ENCODE peak calls at places on chromosome 20, in eight cellular contexts. One of them, this sample, is unnamed.

GRCh38 chr20:34043025-34043424 is 49.3 kb downstream of the RALY start:
- DNase-seq in mucosa of descending colon: no peak
- DNase-seq in ascending aorta: no peak
- DNase-seq in heart right ventricle: no peak
- DNase-seq in BJ: no peak
- DNase-seq in left ventricle myocardium inferior: no peak
- DNase-seq in sigmoid colon: no peak
- DNase-seq in endothelial cell of umbilical vein: no peak
- DNase-seq in this sample: no peak

GRCh38 chr20:32539817-32540675 is 45.1 kb downstream of the NOL4L start:
- DNase-seq in endothelial cell of umbilical vein: no peak
- DNase-seq in left ventricle myocardium inferior: no peak
- DNase-seq in BJ: no peak
- DNase-seq in mucosa of descending colon: peak
- DNase-seq in ascending aorta: no peak
- DNase-seq in sigmoid colon: no peak
- DNase-seq in heart right ventricle: no peak
- DNase-seq in this sample: peak

GRCh38 chr20:52448513-52448912 is 256.9 kb upstream of the ZFP64 start:
- DNase-seq in BJ: no peak
- DNase-seq in ascending aorta: no peak
- DNase-seq in mucosa of descending colon: no peak
- DNase-seq in sigmoid colon: no peak
- DNase-seq in left ventricle myocardium inferior: no peak
- DNase-seq in heart right ventricle: no peak
- DNase-seq in endothelial cell of umbilical vein: no peak
- DNase-seq in this sample: no peak

GRCh38 chr20:11726021-11726420 is 191.7 kb upstream of the BTBD3 start:
- DNase-seq in heart right ventricle: no peak
- DNase-seq in endothelial cell of umbilical vein: peak
- DNase-seq in ascending aorta: no peak
- DNase-seq in BJ: no peak
- DNase-seq in sigmoid colon: no peak
- DNase-seq in left ventricle myocardium inferior: no peak
- DNase-seq in mucosa of descending colon: no peak
- DNase-seq in this sample: no peak

GRCh38 chr20:58569211-58570125 is 54.3 kb upstream of the APCDD1L start:
- DNase-seq in mucosa of descending colon: no peak
- DNase-seq in left ventricle myocardium inferior: no peak
- DNase-seq in endothelial cell of umbilical vein: no peak
- DNase-seq in BJ: no peak
- DNase-seq in sigmoid colon: no peak
- DNase-seq in ascending aorta: no peak
- DNase-seq in heart right ventricle: no peak
- DNase-seq in this sample: no peak

GRCh38 chr20:9609892-9610502 is 95.6 kb downstream of the LAMP5 start:
- DNase-seq in BJ: peak
- DNase-seq in ascending aorta: no peak
- DNase-seq in endothelial cell of umbilical vein: peak
- DNase-seq in mucosa of descending colon: no peak
- DNase-seq in sigmoid colon: no peak
- DNase-seq in heart right ventricle: no peak
- DNase-seq in left ventricle myocardium inferior: no peak
- DNase-seq in this sample: peak

GRCh38 chr20:50304883-50305635 is 114.4 kb downstream of the CEBPB start:
- DNase-seq in left ventricle myocardium inferior: peak
- DNase-seq in ascending aorta: peak
- DNase-seq in endothelial cell of umbilical vein: no peak
- DNase-seq in heart right ventricle: peak
- DNase-seq in mucosa of descending colon: peak
- DNase-seq in BJ: peak
- DNase-seq in sigmoid colon: peak
- DNase-seq in this sample: peak

GRCh38 chr20:34110025-34111013 is 1.7 kb downstream of the EIF2S2 start:
- DNase-seq in ascending aorta: no peak
- DNase-seq in BJ: no peak
- DNase-seq in mucosa of descending colon: no peak
- DNase-seq in sigmoid colon: no peak
- DNase-seq in heart right ventricle: no peak
- DNase-seq in endothelial cell of umbilical vein: peak
- DNase-seq in left ventricle myocardium inferior: no peak
- DNase-seq in this sample: no peak

GRCh38 chr20:22577515-22578220 is 6.7 kb downstream of the FOXA2 start:
- DNase-seq in heart right ventricle: no peak
- DNase-seq in mucosa of descending colon: peak
- DNase-seq in endothelial cell of umbilical vein: no peak
- DNase-seq in ascending aorta: no peak
- DNase-seq in left ventricle myocardium inferior: no peak
- DNase-seq in sigmoid colon: no peak
- DNase-seq in BJ: no peak
- DNase-seq in this sample: peak

GRCh38 chr20:43665466-43666176 is 1.3 kb upstream of the MYBL2 start:
- DNase-seq in BJ: no peak
- DNase-seq in heart right ventricle: no peak
- DNase-seq in endothelial cell of umbilical vein: no peak
- DNase-seq in mucosa of descending colon: peak
- DNase-seq in sigmoid colon: no peak
- DNase-seq in ascending aorta: no peak
- DNase-seq in left ventricle myocardium inferior: no peak
- DNase-seq in this sample: no peak

GRCh38 chr20:15446373-15446772 is 1109.0 kb upstream of the FLRT3 start:
- DNase-seq in ascending aorta: no peak
- DNase-seq in endothelial cell of umbilical vein: peak
- DNase-seq in heart right ventricle: peak
- DNase-seq in BJ: no peak
- DNase-seq in mucosa of descending colon: no peak
- DNase-seq in left ventricle myocardium inferior: peak
- DNase-seq in sigmoid colon: no peak
- DNase-seq in this sample: no peak

GRCh38 chr20:14860410-14860814 is 523.0 kb upstream of the FLRT3 start:
- DNase-seq in ascending aorta: no peak
- DNase-seq in heart right ventricle: no peak
- DNase-seq in endothelial cell of umbilical vein: no peak
- DNase-seq in sigmoid colon: no peak
- DNase-seq in BJ: no peak
- DNase-seq in left ventricle myocardium inferior: no peak
- DNase-seq in mucosa of descending colon: no peak
- DNase-seq in this sample: no peak

GRCh38 chr20:6122873-6123649 is at the start of gene FERMT1:
- DNase-seq in heart right ventricle: peak
- DNase-seq in ascending aorta: no peak
- DNase-seq in mucosa of descending colon: peak
- DNase-seq in sigmoid colon: peak
- DNase-seq in BJ: no peak
- DNase-seq in left ventricle myocardium inferior: peak
- DNase-seq in endothelial cell of umbilical vein: peak
- DNase-seq in this sample: peak

GRCh38 chr20:24795444-24795843 is 153.6 kb upstream of the CST7 start:
- DNase-seq in left ventricle myocardium inferior: no peak
- DNase-seq in ascending aorta: no peak
- DNase-seq in heart right ventricle: no peak
- DNase-seq in endothelial cell of umbilical vein: no peak
- DNase-seq in mucosa of descending colon: no peak
- DNase-seq in BJ: no peak
- DNase-seq in sigmoid colon: no peak
- DNase-seq in this sample: no peak

GRCh38 chr20:53865905-53866786 is 204.2 kb downstream of the BCAS1 start:
- DNase-seq in mucosa of descending colon: no peak
- DNase-seq in sigmoid colon: peak
- DNase-seq in BJ: no peak
- DNase-seq in ascending aorta: no peak
- DNase-seq in left ventricle myocardium inferior: no peak
- DNase-seq in endothelial cell of umbilical vein: peak
- DNase-seq in heart right ventricle: no peak
- DNase-seq in this sample: peak

GRCh38 chr20:47701612-47702011 is 83.7 kb downstream of the SULF2 start:
- DNase-seq in ascending aorta: no peak
- DNase-seq in BJ: peak
- DNase-seq in left ventricle myocardium inferior: no peak
- DNase-seq in heart right ventricle: no peak
- DNase-seq in sigmoid colon: no peak
- DNase-seq in mucosa of descending colon: no peak
- DNase-seq in endothelial cell of umbilical vein: no peak
- DNase-seq in this sample: no peak

GRCh38 chr20:17883592-17884317 is 84.8 kb downstream of the SNX5 start:
- DNase-seq in sigmoid colon: peak
- DNase-seq in left ventricle myocardium inferior: no peak
- DNase-seq in heart right ventricle: no peak
- DNase-seq in mucosa of descending colon: no peak
- DNase-seq in endothelial cell of umbilical vein: no peak
- DNase-seq in ascending aorta: no peak
- DNase-seq in BJ: no peak
- DNase-seq in this sample: no peak
- H3K4me3 ChIP-seq in sigmoid colon: no peak
- H3K4me3 ChIP-seq in left ventricle myocardium inferior: no peak
- H3K4me3 ChIP-seq in heart right ventricle: no peak
- H3K4me3 ChIP-seq in mucosa of descending colon: no peak
- H3K4me3 ChIP-seq in endothelial cell of umbilical vein: no peak
- H3K4me3 ChIP-seq in ascending aorta: no peak
- H3K4me3 ChIP-seq in BJ: no peak
- H3K4me3 ChIP-seq in this sample: no peak

DNA sequence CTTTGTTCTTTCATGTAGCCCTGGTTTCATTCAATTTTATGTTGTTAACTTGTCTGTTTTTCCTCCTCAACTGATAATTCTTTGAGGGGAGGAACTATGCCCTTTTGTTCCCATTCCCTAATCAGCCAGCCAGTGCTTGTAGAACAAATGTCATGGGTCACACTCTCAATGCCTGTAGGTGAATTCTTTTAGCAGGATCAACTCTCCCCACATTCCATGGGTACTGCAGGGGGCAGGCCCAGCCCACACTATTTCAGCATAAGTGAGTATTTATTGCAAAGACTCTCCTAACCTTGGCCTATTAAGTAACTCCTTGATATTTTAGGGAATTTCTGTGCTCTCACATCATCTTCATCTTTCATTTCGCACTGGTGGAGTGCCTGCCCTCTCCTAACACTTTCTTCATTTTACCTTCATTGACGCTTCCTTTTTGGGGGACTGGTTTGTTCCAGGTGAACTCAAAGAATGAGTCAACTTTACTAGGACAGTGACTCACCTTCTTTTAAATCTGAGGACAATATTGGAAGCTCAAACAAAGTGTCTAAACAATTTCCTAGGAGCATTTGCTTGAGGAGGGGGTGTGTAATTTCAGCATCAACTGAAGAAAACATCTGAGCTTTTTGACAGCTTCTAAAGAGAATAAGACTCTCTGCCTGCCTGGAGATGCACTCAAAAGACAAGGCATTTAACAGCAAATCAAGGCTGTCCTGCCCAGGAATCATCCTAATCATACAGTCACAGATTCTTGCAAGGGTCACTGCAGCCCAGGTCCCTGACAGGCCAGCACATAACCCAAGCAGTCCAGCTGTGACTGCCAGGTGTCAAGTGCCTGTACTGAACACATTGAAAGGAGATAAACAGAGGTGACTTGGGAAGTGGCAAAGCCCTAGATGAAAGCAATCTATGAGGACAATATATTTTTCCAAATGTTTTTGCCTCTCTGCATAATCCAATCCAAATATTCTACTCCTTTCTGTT is 263.9 kb upstream of the PRND start:
- DNase-seq in left ventricle myocardium inferior: peak
- DNase-seq in endothelial cell of umbilical vein: no peak
- DNase-seq in mucosa of descending colon: no peak
- DNase-seq in sigmoid colon: no peak
- DNase-seq in heart right ventricle: no peak
- DNase-seq in ascending aorta: no peak
- DNase-seq in BJ: no peak
- DNase-seq in this sample: no peak
- H3K4me3 ChIP-seq in left ventricle myocardium inferior: no peak
- H3K4me3 ChIP-seq in endothelial cell of umbilical vein: no peak
- H3K4me3 ChIP-seq in mucosa of descending colon: no peak
- H3K4me3 ChIP-seq in sigmoid colon: no peak
- H3K4me3 ChIP-seq in heart right ventricle: no peak
- H3K4me3 ChIP-seq in ascending aorta: no peak
- H3K4me3 ChIP-seq in BJ: no peak
- H3K4me3 ChIP-seq in this sample: no peak

GRCh38 chr20:48760403-48760889 is 67.4 kb downstream of the PREX1 start:
- DNase-seq in left ventricle myocardium inferior: no peak
- DNase-seq in sigmoid colon: no peak
- DNase-seq in mucosa of descending colon: peak
- DNase-seq in endothelial cell of umbilical vein: peak
- DNase-seq in ascending aorta: no peak
- DNase-seq in heart right ventricle: no peak
- DNase-seq in BJ: no peak
- DNase-seq in this sample: peak

GRCh38 chr20:48761914-48762313 is 65.9 kb downstream of the PREX1 start:
- DNase-seq in endothelial cell of umbilical vein: no peak
- DNase-seq in BJ: no peak
- DNase-seq in sigmoid colon: no peak
- DNase-seq in ascending aorta: no peak
- DNase-seq in mucosa of descending colon: no peak
- DNase-seq in left ventricle myocardium inferior: no peak
- DNase-seq in heart right ventricle: no peak
- DNase-seq in this sample: no peak

GRCh38 chr20:48761023-48761785 is 66.6 kb downstream of the PREX1 start:
- DNase-seq in mucosa of descending colon: peak
- DNase-seq in endothelial cell of umbilical vein: no peak
- DNase-seq in ascending aorta: no peak
- DNase-seq in heart right ventricle: no peak
- DNase-seq in left ventricle myocardium inferior: peak
- DNase-seq in sigmoid colon: no peak
- DNase-seq in BJ: no peak
- DNase-seq in this sample: peak

GRCh38 chr20:48758206-48758820 is 69.5 kb downstream of the PREX1 start:
- DNase-seq in endothelial cell of umbilical vein: no peak
- DNase-seq in mucosa of descending colon: no peak
- DNase-seq in sigmoid colon: no peak
- DNase-seq in left ventricle myocardium inferior: no peak
- DNase-seq in ascending aorta: no peak
- DNase-seq in BJ: peak
- DNase-seq in heart right ventricle: no peak
- DNase-seq in this sample: peak

DNA sequence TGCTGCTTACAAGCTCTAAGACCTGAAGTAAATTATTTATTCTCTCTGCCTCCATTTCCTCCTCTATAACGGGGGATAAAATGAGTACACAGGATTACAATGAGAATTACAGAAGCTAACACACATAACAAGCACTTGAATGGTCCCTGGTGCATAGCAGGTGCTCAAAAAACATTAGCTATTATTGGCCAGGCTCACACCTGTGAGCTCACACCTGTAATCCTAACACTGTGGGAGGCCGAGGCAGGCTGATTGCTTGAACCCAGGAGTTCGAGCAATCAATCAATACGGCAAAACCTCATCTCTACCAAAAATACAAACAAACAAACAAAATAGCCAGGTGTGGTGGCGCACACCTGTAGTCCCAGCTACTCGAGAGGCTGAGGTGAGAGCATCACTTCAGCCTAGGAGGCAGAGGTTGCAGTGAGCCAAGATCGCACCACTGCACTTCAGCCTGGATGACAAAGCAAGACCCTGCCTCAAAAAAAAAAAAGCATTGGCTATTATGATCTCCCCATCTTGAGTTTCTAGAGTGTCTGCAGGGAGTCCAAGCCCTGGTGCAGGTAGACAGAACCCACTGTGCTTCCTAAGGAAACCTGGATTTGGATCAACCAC is 68.1 kb downstream of the PREX1 start:
- DNase-seq in BJ: no peak
- DNase-seq in ascending aorta: no peak
- DNase-seq in endothelial cell of umbilical vein: no peak
- DNase-seq in heart right ventricle: no peak
- DNase-seq in mucosa of descending colon: no peak
- DNase-seq in sigmoid colon: no peak
- DNase-seq in left ventricle myocardium inferior: no peak
- DNase-seq in this sample: no peak
- H3K4me3 ChIP-seq in BJ: no peak
- H3K4me3 ChIP-seq in ascending aorta: no peak
- H3K4me3 ChIP-seq in endothelial cell of umbilical vein: no peak
- H3K4me3 ChIP-seq in heart right ventricle: peak
- H3K4me3 ChIP-seq in mucosa of descending colon: no peak
- H3K4me3 ChIP-seq in sigmoid colon: no peak
- H3K4me3 ChIP-seq in left ventricle myocardium inferior: no peak
- H3K4me3 ChIP-seq in this sample: no peak

GRCh38 chr20:62227591-62227976 is 7.5 kb upstream of the HRH3 start:
- DNase-seq in heart right ventricle: no peak
- DNase-seq in BJ: no peak
- DNase-seq in sigmoid colon: no peak
- DNase-seq in endothelial cell of umbilical vein: no peak
- DNase-seq in left ventricle myocardium inferior: no peak
- DNase-seq in mucosa of descending colon: no peak
- DNase-seq in ascending aorta: no peak
- DNase-seq in this sample: no peak
- H3K4me3 ChIP-seq in heart right ventricle: no peak
- H3K4me3 ChIP-seq in BJ: no peak
- H3K4me3 ChIP-seq in sigmoid colon: no peak
- H3K4me3 ChIP-seq in endothelial cell of umbilical vein: no peak
- H3K4me3 ChIP-seq in left ventricle myocardium inferior: no peak
- H3K4me3 ChIP-seq in mucosa of descending colon: no peak
- H3K4me3 ChIP-seq in ascending aorta: no peak
- H3K4me3 ChIP-seq in this sample: no peak